ENCODE peak calls at places on chromosome 15, in ten cellular contexts. One of them, this sample, is unnamed.

GRCh38 chr15:90344632-90345031 is 7.5 kb upstream of the ZNF774 start:
- DNase-seq in IMR-90: no peak
- DNase-seq in suprapubic skin: no peak
- DNase-seq in testis: no peak
- DNase-seq in breast epithelium: no peak
- DNase-seq in body of pancreas: no peak
- DNase-seq in K562: no peak
- DNase-seq in lower leg skin: no peak
- DNase-seq in HCT116: no peak
- DNase-seq in ovary: no peak
- DNase-seq in this sample: no peak

GRCh38 chr15:87827126-87827525 is 429.4 kb downstream of the NTRK3 start:
- DNase-seq in testis: no peak
- DNase-seq in IMR-90: peak; percentile 63
- DNase-seq in K562: no peak
- DNase-seq in body of pancreas: no peak
- DNase-seq in suprapubic skin: no peak
- DNase-seq in ovary: no peak
- DNase-seq in HCT116: no peak
- DNase-seq in breast epithelium: no peak
- DNase-seq in lower leg skin: no peak
- DNase-seq in this sample: no peak

GRCh38 chr15:42707068-42707467 is 29.9 kb downstream of the CDAN1 start:
- DNase-seq in testis: no peak
- DNase-seq in K562: no peak
- DNase-seq in lower leg skin: no peak
- DNase-seq in suprapubic skin: no peak
- DNase-seq in HCT116: no peak
- DNase-seq in body of pancreas: no peak
- DNase-seq in IMR-90: peak; percentile 57
- DNase-seq in ovary: no peak
- DNase-seq in breast epithelium: no peak
- DNase-seq in this sample: no peak

GRCh38 chr15:45137703-45138102 is 7.9 kb downstream of the DUOX1 start:
- DNase-seq in IMR-90: no peak
- DNase-seq in breast epithelium: no peak
- DNase-seq in testis: no peak
- DNase-seq in ovary: no peak
- DNase-seq in HCT116: no peak
- DNase-seq in K562: no peak
- DNase-seq in lower leg skin: no peak
- DNase-seq in body of pancreas: no peak
- DNase-seq in suprapubic skin: no peak
- DNase-seq in this sample: no peak

GRCh38 chr15:80801891-80802680 is 22.9 kb downstream of the CEMIP start:
- DNase-seq in breast epithelium: no peak
- DNase-seq in ovary: no peak
- DNase-seq in HCT116: no peak
- DNase-seq in body of pancreas: no peak
- DNase-seq in testis: no peak
- DNase-seq in suprapubic skin: no peak
- DNase-seq in lower leg skin: no peak
- DNase-seq in IMR-90: no peak
- DNase-seq in K562: no peak
- DNase-seq in this sample: no peak

GRCh38 chr15:99708563-99708962 is 24.7 kb downstream of the LYSMD4 start:
- DNase-seq in IMR-90: peak; percentile 91
- DNase-seq in lower leg skin: peak; percentile 96
- DNase-seq in K562: no peak
- DNase-seq in ovary: peak; percentile 68
- DNase-seq in suprapubic skin: no peak
- DNase-seq in testis: peak; percentile 68
- DNase-seq in body of pancreas: peak; percentile 85
- DNase-seq in HCT116: peak; percentile 79
- DNase-seq in breast epithelium: peak; percentile 61
- DNase-seq in this sample: peak; percentile 80

GRCh38 chr15:63157891-63158431 is 684 bp upstream of the RPS27L start:
- DNase-seq in HCT116: peak; percentile 32
- DNase-seq in suprapubic skin: peak; percentile 83
- DNase-seq in lower leg skin: peak; percentile 88
- DNase-seq in body of pancreas: peak; percentile 31
- DNase-seq in K562: peak; percentile 51
- DNase-seq in IMR-90: peak; percentile 85
- DNase-seq in ovary: peak; percentile 52
- DNase-seq in testis: peak; percentile 81
- DNase-seq in breast epithelium: no peak
- DNase-seq in this sample: peak; percentile 79

GRCh38 chr15:22887157-22887951 is 48.9 kb downstream of the NIPA2 start:
- DNase-seq in ovary: no peak
- DNase-seq in body of pancreas: no peak
- DNase-seq in HCT116: no peak
- DNase-seq in suprapubic skin: no peak
- DNase-seq in lower leg skin: peak; percentile 84
- DNase-seq in breast epithelium: no peak
- DNase-seq in K562: peak; percentile 48
- DNase-seq in testis: no peak
- DNase-seq in IMR-90: peak; percentile 94
- DNase-seq in this sample: no peak

GRCh38 chr15:52558196-52558595 is 10.6 kb downstream of the ARPP19 start:
- DNase-seq in HCT116: no peak
- DNase-seq in K562: no peak
- DNase-seq in suprapubic skin: no peak
- DNase-seq in breast epithelium: no peak
- DNase-seq in lower leg skin: no peak
- DNase-seq in ovary: no peak
- DNase-seq in IMR-90: peak; percentile 78
- DNase-seq in body of pancreas: no peak
- DNase-seq in testis: no peak
- DNase-seq in this sample: peak; percentile 30

GRCh38 chr15:62625421-62626033 is 417.0 kb upstream of the TPM1 start:
- DNase-seq in IMR-90: peak; percentile 32
- DNase-seq in testis: peak; percentile 20
- DNase-seq in ovary: peak; percentile 33
- DNase-seq in lower leg skin: no peak
- DNase-seq in body of pancreas: no peak
- DNase-seq in HCT116: no peak
- DNase-seq in suprapubic skin: no peak
- DNase-seq in breast epithelium: no peak
- DNase-seq in K562: no peak
- DNase-seq in this sample: no peak

DNA sequence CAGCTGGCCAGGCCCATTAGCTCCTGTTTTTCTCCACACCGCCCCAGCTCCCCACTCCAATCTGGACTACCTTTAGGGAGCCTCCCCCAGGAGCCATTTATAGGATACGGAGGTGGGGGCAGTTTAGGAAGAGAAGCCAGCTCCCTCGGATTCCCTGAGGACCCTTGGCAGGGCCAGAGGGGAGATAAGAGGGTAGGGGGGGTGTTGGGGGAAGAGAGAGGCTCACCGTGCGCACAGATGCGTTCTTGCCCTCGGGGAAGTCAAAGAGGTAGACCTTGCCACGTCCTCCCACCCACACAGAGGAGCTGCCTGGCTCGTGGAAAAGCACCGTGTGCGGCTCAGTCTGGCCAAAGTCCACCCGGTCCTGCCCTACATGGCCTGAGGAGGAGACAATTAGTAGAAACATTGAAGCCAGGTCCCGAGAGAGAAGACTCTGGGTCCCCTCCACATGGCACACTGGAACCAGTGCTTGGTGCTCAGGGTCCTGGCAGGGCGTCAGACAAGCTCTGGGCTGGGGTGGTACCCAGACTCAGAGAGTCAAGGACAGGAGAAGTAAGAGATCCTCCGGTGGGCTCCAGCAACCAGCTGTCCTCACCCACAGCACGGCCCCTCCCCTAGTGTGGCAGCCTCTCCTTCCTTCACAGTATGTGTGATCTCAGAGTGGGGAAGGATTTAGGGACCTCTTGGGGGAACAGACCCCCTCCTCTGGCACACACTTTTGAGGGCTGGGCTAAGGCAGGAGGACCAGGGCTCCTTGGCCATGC is 15.0 kb downstream of the SEMA7A start:
- DNase-seq in breast epithelium: no peak
- DNase-seq in IMR-90: no peak
- DNase-seq in suprapubic skin: no peak
- DNase-seq in body of pancreas: no peak
- DNase-seq in ovary: no peak
- DNase-seq in testis: no peak
- DNase-seq in lower leg skin: no peak
- DNase-seq in K562: no peak
- DNase-seq in HCT116: no peak
- DNase-seq in this sample: no peak
- TF ChIP-seq POLR2A in breast epithelium: no peak
- TF ChIP-seq POLR2A in IMR-90: no peak
- TF ChIP-seq POLR2A in suprapubic skin: no peak
- TF ChIP-seq POLR2A in body of pancreas: no peak
- TF ChIP-seq POLR2A in ovary: no peak
- TF ChIP-seq POLR2A in testis: no peak
- TF ChIP-seq POLR2A in lower leg skin: no peak
- TF ChIP-seq POLR2A in K562: no peak
- TF ChIP-seq POLR2A in HCT116: no peak
- TF ChIP-seq POLR2A in this sample: no peak

GRCh38 chr15:72229076-72229946 is 1.7 kb downstream of the PKM start:
- DNase-seq in suprapubic skin: no peak
- DNase-seq in testis: no peak
- DNase-seq in breast epithelium: no peak
- DNase-seq in K562: no peak
- DNase-seq in ovary: no peak
- DNase-seq in IMR-90: peak; percentile 24
- DNase-seq in HCT116: no peak
- DNase-seq in lower leg skin: no peak
- DNase-seq in body of pancreas: no peak
- DNase-seq in this sample: no peak

GRCh38 chr15:72231066-72231846 is at the start of gene PKM:
- DNase-seq in IMR-90: peak; percentile 97
- DNase-seq in K562: peak; percentile 89
- DNase-seq in suprapubic skin: peak; percentile 95
- DNase-seq in ovary: peak; percentile 94
- DNase-seq in HCT116: peak; percentile 99
- DNase-seq in testis: peak; percentile 98
- DNase-seq in breast epithelium: peak; percentile 96
- DNase-seq in body of pancreas: peak; percentile 97
- DNase-seq in lower leg skin: peak; percentile 99
- DNase-seq in this sample: peak; percentile 59

GRCh38 chr15:72231847-72232461 is 964 bp upstream of the PKM start:
- DNase-seq in suprapubic skin: no peak
- DNase-seq in ovary: no peak
- DNase-seq in HCT116: no peak
- DNase-seq in testis: peak; percentile 76
- DNase-seq in body of pancreas: peak; percentile 48
- DNase-seq in K562: peak; percentile 82
- DNase-seq in IMR-90: peak; percentile 82
- DNase-seq in lower leg skin: peak; percentile 88
- DNase-seq in breast epithelium: no peak
- DNase-seq in this sample: peak; percentile 87

GRCh38 chr15:72229947-72230196 is 1.1 kb downstream of the PKM start:
- DNase-seq in IMR-90: no peak
- DNase-seq in breast epithelium: no peak
- DNase-seq in suprapubic skin: no peak
- DNase-seq in K562: no peak
- DNase-seq in body of pancreas: no peak
- DNase-seq in lower leg skin: peak; percentile 89
- DNase-seq in HCT116: no peak
- DNase-seq in testis: no peak
- DNase-seq in ovary: no peak
- DNase-seq in this sample: no peak

GRCh38 chr15:72230197-72231065 is 559 bp downstream of the PKM start:
- DNase-seq in K562: peak; percentile 82
- DNase-seq in suprapubic skin: peak; percentile 92
- DNase-seq in ovary: peak; percentile 93
- DNase-seq in body of pancreas: peak; percentile 81
- DNase-seq in HCT116: no peak
- DNase-seq in testis: peak; percentile 95
- DNase-seq in IMR-90: peak; percentile 91
- DNase-seq in breast epithelium: peak; percentile 87
- DNase-seq in lower leg skin: peak; percentile 98
- DNase-seq in this sample: no peak
- TF ChIP-seq POLR2A in K562: peak; percentile 76
- TF ChIP-seq POLR2A in suprapubic skin: no peak
- TF ChIP-seq POLR2A in ovary: peak; percentile 61
- TF ChIP-seq POLR2A in body of pancreas: no peak
- TF ChIP-seq POLR2A in HCT116: no peak
- TF ChIP-seq POLR2A in testis: no peak
- TF ChIP-seq POLR2A in IMR-90: peak; percentile 44
- TF ChIP-seq POLR2A in breast epithelium: peak; percentile 31
- TF ChIP-seq POLR2A in lower leg skin: peak; percentile 20
- TF ChIP-seq POLR2A in this sample: no peak

DNA sequence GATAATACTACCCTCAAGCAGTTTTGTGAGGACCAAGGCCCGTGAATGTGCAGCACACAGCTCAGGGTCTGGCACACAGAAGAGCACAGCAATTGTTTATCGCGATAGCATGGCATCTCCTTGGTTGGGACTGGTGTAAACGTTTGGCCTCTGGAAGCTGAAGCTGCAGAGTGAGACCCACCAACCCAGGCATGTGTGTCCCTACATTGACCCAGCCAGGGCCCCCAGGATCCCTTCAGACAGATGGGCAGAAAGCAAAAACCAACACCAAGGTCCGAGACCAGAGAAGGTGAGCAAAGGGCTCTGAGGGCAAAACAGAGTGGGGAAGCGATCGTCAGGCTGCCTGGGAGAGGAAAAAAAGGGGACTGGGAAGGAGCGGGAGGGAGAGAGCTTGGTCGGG is 12.6 kb upstream of the PSTPIP1 start:
- DNase-seq in suprapubic skin: no peak
- DNase-seq in IMR-90: no peak
- DNase-seq in ovary: no peak
- DNase-seq in K562: no peak
- DNase-seq in testis: no peak
- DNase-seq in lower leg skin: peak; percentile 54
- DNase-seq in HCT116: no peak
- DNase-seq in breast epithelium: no peak
- DNase-seq in body of pancreas: no peak
- DNase-seq in this sample: no peak
- TF ChIP-seq POLR2A in suprapubic skin: no peak
- TF ChIP-seq POLR2A in IMR-90: no peak
- TF ChIP-seq POLR2A in ovary: no peak
- TF ChIP-seq POLR2A in K562: no peak
- TF ChIP-seq POLR2A in testis: no peak
- TF ChIP-seq POLR2A in lower leg skin: no peak
- TF ChIP-seq POLR2A in HCT116: no peak
- TF ChIP-seq POLR2A in breast epithelium: no peak
- TF ChIP-seq POLR2A in body of pancreas: no peak
- TF ChIP-seq POLR2A in this sample: no peak

DNA sequence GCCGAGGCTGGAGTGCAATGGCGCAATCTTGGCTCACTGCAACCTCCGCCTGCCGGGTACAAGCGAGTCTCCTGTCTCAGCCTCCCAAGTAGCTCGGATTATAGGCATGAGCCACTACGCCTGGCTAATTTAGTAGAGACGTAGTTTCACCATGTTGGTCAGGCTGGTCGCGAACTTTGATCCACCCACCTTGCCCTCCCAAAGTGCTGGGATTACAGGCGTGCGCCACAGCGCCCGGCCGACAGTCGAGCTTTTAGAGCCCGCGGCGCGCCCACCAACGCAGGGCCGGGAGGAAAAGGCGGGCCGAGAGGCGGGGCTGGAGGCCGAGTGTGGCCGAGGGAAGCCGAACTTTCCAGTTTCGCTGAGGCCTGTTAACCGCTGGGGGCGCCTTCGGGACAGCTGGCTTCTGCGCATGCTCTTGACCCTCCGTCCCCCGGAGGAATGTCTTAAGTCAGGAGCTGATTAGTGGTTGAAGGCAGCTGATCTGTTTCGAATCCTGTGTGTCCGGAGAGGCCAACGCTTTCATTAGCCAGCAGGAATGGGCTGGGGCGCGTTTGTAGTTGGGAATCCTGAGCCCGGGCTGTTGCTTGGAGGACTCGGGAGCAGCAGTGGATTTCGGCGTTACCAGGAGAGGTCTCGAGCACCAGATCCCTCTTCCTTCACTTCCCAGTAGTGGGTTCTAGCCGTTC is 10.0 kb downstream of the RPLP1 start:
- DNase-seq in breast epithelium: peak; percentile 97
- DNase-seq in body of pancreas: peak; percentile 95
- DNase-seq in IMR-90: peak; percentile 99
- DNase-seq in testis: peak; percentile 97
- DNase-seq in lower leg skin: peak; percentile 99
- DNase-seq in ovary: peak; percentile 95
- DNase-seq in K562: peak; percentile 96
- DNase-seq in suprapubic skin: peak; percentile 98
- DNase-seq in HCT116: peak; percentile 93
- DNase-seq in this sample: peak; percentile 97
- TF ChIP-seq POLR2A in breast epithelium: peak; percentile 32
- TF ChIP-seq POLR2A in body of pancreas: peak; percentile 87
- TF ChIP-seq POLR2A in IMR-90: peak; percentile 91
- TF ChIP-seq POLR2A in testis: peak; percentile 51
- TF ChIP-seq POLR2A in lower leg skin: no peak
- TF ChIP-seq POLR2A in ovary: no peak
- TF ChIP-seq POLR2A in K562: peak; percentile 93
- TF ChIP-seq POLR2A in suprapubic skin: no peak
- TF ChIP-seq POLR2A in HCT116: peak; percentile 50
- TF ChIP-seq POLR2A in this sample: peak; percentile 87

This sample was measured in erythroblast.